ENCODE peak calls at places on chromosomes 5 and 9, in four cellular contexts. Q is IMR-90; G is cardiac fibroblast; L is CD8-positive, alpha-beta T cell. N is an unnamed sample.

GRCh38 chr5:159851053-159851452 is 65.2 kb upstream of the ADRA1B start:
- DNase-seq in Q (peak; percentile 17), G (no peak), L (no peak), N (peak; percentile 40)

GRCh38 chr5:154309805-154310204 is 119.3 kb downstream of the GALNT10 start:
- DNase-seq in Q (no peak), G (no peak), L (no peak), N (no peak)

GRCh38 chr5:95403996-95404395 is 12.8 kb downstream of the FAM81B start:
- DNase-seq in Q (no peak), G (no peak), L (no peak), N (no peak)

GRCh38 chr5:154797762-154798161 is 42.6 kb downstream of the LARP1 start:
- DNase-seq in Q (no peak), G (peak; percentile 25), L (no peak), N (peak; percentile 15)

GRCh38 chr9:122325124-122325523 is 45.7 kb upstream of the PTGS1 start:
- DNase-seq in Q (peak; percentile 52), G (no peak), L (no peak), N (peak; percentile 5)

GRCh38 chr5:172450861-172451695 is 3.2 kb downstream of the SH3PXD2B start:
- DNase-seq in Q (no peak), G (peak; percentile 70), L (peak; percentile 34), N (no peak)

GRCh38 chr5:132653716-132654115 is 4.3 kb upstream of the IL13 start:
- DNase-seq in Q (no peak), G (no peak), L (no peak), N (no peak)

GRCh38 chr9:137828527-137829259 is 48.9 kb upstream of the CACNA1B start:
- DNase-seq in Q (peak; percentile 18), G (peak; percentile 19), L (no peak), N (peak; percentile 5)

GRCh38 chr9:98923724-98924123 is 20.0 kb upstream of the COL15A1 start:
- DNase-seq in Q (no peak), G (no peak), L (no peak), N (no peak)

GRCh38 chr5:50535393-50535792 is 94.3 kb upstream of the EMB start:
- DNase-seq in Q (no peak), G (no peak), L (no peak), N (no peak)

GRCh38 chr5:116848974-116849586 is 274.5 kb upstream of the SEMA6A start:
- DNase-seq in Q (no peak), G (no peak), L (no peak), N (no peak)

GRCh38 chr9:125241863-125242739 is 958 bp upstream of the HSPA5 start:
- DNase-seq in Q (no peak), G (peak; percentile 51), L (no peak), N (no peak)

GRCh38 chr5:4514067-4514648 is 626.0 kb upstream of the ADAMTS16 start:
- DNase-seq in Q (no peak), G (no peak), L (no peak), N (no peak)

GRCh38 chr5:23675456-23675855 is 168.0 kb downstream of the PRDM9 start:
- DNase-seq in Q (no peak), G (no peak), L (no peak), N (no peak)

GRCh38 chr9:97470076-97470475 is 31.4 kb upstream of the TMOD1 start:
- DNase-seq in Q (no peak), G (no peak), L (no peak), N (no peak)

GRCh38 chr5:131635755-131636479 is 888 bp upstream of the RAPGEF6 start:
- DNase-seq in Q (no peak), G (peak; percentile 36), L (no peak), N (no peak)

GRCh38 chr9:120710110-120710981 is 3.9 kb downstream of the MEGF9 start:
- DNase-seq in Q (peak; percentile 39), G (peak; percentile 27), L (peak; percentile 40), N (peak; percentile 59)

GRCh38 chr5:138969323-138970013 is 94.3 kb upstream of the LRRTM2 start:
- DNase-seq in Q (no peak), G (no peak), L (no peak), N (no peak)

GRCh38 chr5:154945695-154946301 is 4.9 kb downstream of the MRPL22 start:
- DNase-seq in Q (peak; percentile 28), G (peak; percentile 54), L (no peak), N (peak; percentile 43)

GRCh38 chr5:72369301-72370079 is 49.3 kb downstream of the PTCD2 start:
- DNase-seq in Q (peak; percentile 48), G (peak; percentile 26), L (no peak), N (no peak)

GRCh38 chr5:105945203-105945972 is 1725.3 kb downstream of the EFNA5 start:
- DNase-seq in Q (no peak), G (no peak), L (no peak), N (no peak)

GRCh38 chr5:168109441-168109840 is 182.0 kb upstream of the WWC1 start:
- DNase-seq in Q (no peak), G (no peak), L (no peak), N (no peak)

GRCh38 chr9:111970827-111971226 is 74.2 kb downstream of the UGCG start:
- DNase-seq in Q (no peak), G (no peak), L (no peak), N (no peak)

GRCh38 chr9:4489562-4489918 is 728 bp upstream of the SLC1A1 start:
- DNase-seq in Q (no peak), G (peak; percentile 53), L (no peak), N (no peak)

GRCh38 chr5:142520885-142521284 is 165.0 kb downstream of the FGF1 start:
- DNase-seq in Q (peak; percentile 78), G (no peak), L (no peak), N (peak; percentile 86)

GRCh38 chr5:126438871-126439270 is 15.7 kb downstream of the GRAMD2B start:
- DNase-seq in Q (peak; percentile 23), G (no peak), L (no peak), N (no peak)

GRCh38 chr5:107726896-107727295 is 56.2 kb upstream of the EFNA5 start:
- DNase-seq in Q (no peak), G (no peak), L (no peak), N (no peak)

GRCh38 chr5:146560205-146560812 is 44.3 kb upstream of the GPR151 start:
- DNase-seq in Q (peak; percentile 5), G (peak; percentile 10), L (no peak), N (no peak)

GRCh38 chr5:39772307-39772706 is 347.5 kb upstream of the DAB2 start:
- DNase-seq in Q (no peak), G (no peak), L (no peak), N (no peak)

GRCh38 chr5:68193481-68194036 is 22.0 kb upstream of the PIK3R1 start:
- DNase-seq in Q (no peak), G (peak; percentile 32), L (no peak), N (peak; percentile 37)

GRCh38 chr5:81762853-81763252 is 12.0 kb upstream of the SSBP2 start:
- DNase-seq in Q (no peak), G (no peak), L (no peak), N (no peak)

GRCh38 chr5:109939109-109939682 is 249.5 kb downstream of the MAN2A1 start:
- DNase-seq in Q (peak; percentile 40), G (peak; percentile 72), L (no peak), N (peak; percentile 39)

GRCh38 chr5:176732736-176733585 is 77.4 kb upstream of the UNC5A start:
- DNase-seq in Q (no peak), G (no peak), L (no peak), N (no peak)

GRCh38 chr5:98330871-98331270 is 442.6 kb upstream of the RGMB start:
- DNase-seq in Q (no peak), G (no peak), L (no peak), N (no peak)
- H3K4me3 ChIP-seq in Q (no peak overlapping the region), G (no peak overlapping the region), L (no peak overlapping the region), N (no peak overlapping the region)

GRCh38 chr5:33297760-33298216 is 143.0 kb upstream of the TARS1 start:
- DNase-seq in Q (no peak), G (no peak), L (no peak), N (no peak)
- TF ChIP-seq CTCF in Q (peak; percentile 7), G (peak; percentile 7), L (no peak), N (no peak)

DNA sequence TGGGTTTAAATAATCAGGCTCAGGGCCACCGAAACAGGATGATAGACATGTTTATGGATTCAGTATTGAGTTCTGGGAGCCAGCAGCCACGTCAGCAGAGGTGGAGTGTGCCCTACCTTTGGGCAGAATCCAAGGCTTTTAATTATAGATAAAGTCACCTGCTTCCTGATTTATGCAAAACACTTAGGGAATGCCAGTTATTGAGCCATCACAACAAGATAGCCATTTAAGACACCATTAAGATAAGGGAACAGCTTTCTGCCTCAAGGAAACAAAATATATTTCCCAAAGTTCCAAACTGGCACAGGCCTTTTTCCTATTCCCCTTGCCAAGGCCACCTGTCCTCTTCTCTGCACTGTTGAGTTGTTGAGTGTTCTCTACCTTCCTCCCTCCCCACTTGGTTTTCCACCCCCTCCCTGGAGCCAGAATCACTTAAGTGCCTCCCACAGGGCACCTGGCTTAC is 2.4 kb downstream of the CCL28 start:
- DNase-seq in Q (no peak), G (no peak), L (no peak), N (no peak)
- H3K4me3 ChIP-seq in Q (no peak overlapping the region), G (no peak overlapping the region), L (no peak overlapping the region), N (no peak overlapping the region)

GRCh38 chr9:135410831-135411473 is 68.6 kb upstream of the PPP1R26 start:
- DNase-seq in Q (no peak), G (no peak), L (no peak), N (no peak)
- TF ChIP-seq CTCF in Q (no peak), G (no peak), L (no peak), N (no peak)

GRCh38 chr5:129951039-129951438 is 46.8 kb downstream of the CHSY3 start:
- DNase-seq in Q (no peak), G (no peak), L (no peak), N (no peak)
- H3K4me3 ChIP-seq in Q (no peak overlapping the region), G (no peak overlapping the region), L (no peak overlapping the region), N (no peak overlapping the region)

N was measured in astrocyte of the spinal cord.